ENCODE peak calls at places on chromosomes 6 and 20, in eight cellular contexts. B, K, J, S, E, D, H and V are unnamed samples.

GRCh38 chr6:84769247-84769646 is 4.8 kb upstream of the TBX18 start:
- DNase-seq in E (peak), J (no peak), K (no peak), B (no peak), S (no peak), D (no peak), H (peak), V (no peak)

GRCh38 chr20:39081255-39081654 is 119.1 kb downstream of the DHX35 start:
- DNase-seq in J (peak), H (peak), B (no peak), S (peak), K (peak), E (peak), D (peak), V (peak)

GRCh38 chr6:93721386-93722048 is 302.2 kb upstream of the EPHA7 start:
- DNase-seq in E (peak), H (peak), B (no peak), S (peak), D (peak), J (no peak), K (no peak), V (no peak)

GRCh38 chr6:144055121-144055931 is 40.0 kb downstream of the SF3B5 start:
- DNase-seq in E (no peak), J (peak), S (peak), D (peak), B (no peak), H (no peak), K (peak), V (no peak)

GRCh38 chr20:21519136-21519584 is 5.3 kb upstream of the NKX2-2 start:
- DNase-seq in B (no peak), S (no peak), K (no peak), J (no peak), D (no peak), E (no peak), H (no peak), V (no peak)

GRCh38 chr20:6623989-6624388 is 143.5 kb upstream of the BMP2 start:
- DNase-seq in B (no peak), J (no peak), S (no peak), K (no peak), D (no peak), E (no peak), H (no peak), V (no peak)

GRCh38 chr20:51348866-51349265 is 193.7 kb downstream of the NFATC2 start:
- DNase-seq in B (peak), K (no peak), D (no peak), E (no peak), S (peak), H (no peak), J (no peak), V (no peak)

GRCh38 chr6:11207199-11207968 is 25.1 kb downstream of the NEDD9 start:
- DNase-seq in H (peak), S (peak), J (no peak), D (peak), B (peak), E (peak), K (no peak), V (no peak)

GRCh38 chr6:7866531-7866930 is 44.1 kb downstream of the TXNDC5 start:
- DNase-seq in D (no peak), E (no peak), S (no peak), J (no peak), H (no peak), B (no peak), K (no peak), V (no peak)

GRCh38 chr20:9338101-9338500 is 176.3 kb upstream of the LAMP5 start:
- DNase-seq in J (no peak), B (no peak), H (no peak), D (no peak), K (no peak), S (no peak), E (no peak), V (no peak)

GRCh38 chr6:345747-346388 is 45.7 kb upstream of the IRF4 start:
- DNase-seq in K (no peak), S (no peak), B (no peak), D (no peak), J (no peak), H (no peak), E (peak), V (no peak)

GRCh38 chr6:30981942-30982772 is 1.4 kb upstream of the MUC21 start:
- DNase-seq in E (peak), J (no peak), B (no peak), S (peak), K (no peak), D (no peak), H (peak), V (peak)

GRCh38 chr20:17542993-17543412 is 11.8 kb upstream of the BFSP1 start:
- DNase-seq in E (peak), B (no peak), J (no peak), K (no peak), D (no peak), H (no peak), S (peak), V (no peak)

GRCh38 chr6:28315628-28316027 is 20.3 kb downstream of the ZSCAN31 start:
- DNase-seq in S (peak), D (no peak), B (no peak), J (no peak), E (no peak), H (no peak), K (no peak), V (no peak)

GRCh38 chr20:32285621-32286334 is 8.3 kb downstream of the KIF3B start:
- DNase-seq in J (peak), B (no peak), K (no peak), H (no peak), S (peak), D (no peak), E (no peak), V (peak)

GRCh38 chr6:21666788-21667681 is 73.5 kb downstream of the SOX4 start:
- DNase-seq in S (no peak), J (no peak), B (no peak), K (no peak), E (peak), H (peak), D (no peak), V (no peak)

GRCh38 chr6:138597336-138597735 is 98.0 kb upstream of the NHSL1 start:
- DNase-seq in H (no peak), E (peak), D (no peak), B (no peak), K (no peak), S (no peak), J (no peak), V (no peak)

GRCh38 chr20:19288061-19288460 is 75.6 kb downstream of the SLC24A3 start:
- DNase-seq in S (peak), E (no peak), H (no peak), B (no peak), K (no peak), J (no peak), D (no peak), V (no peak)

GRCh38 chr20:22453244-22454080 is 130.9 kb downstream of the FOXA2 start:
- DNase-seq in E (peak), D (no peak), H (peak), K (no peak), J (no peak), B (no peak), S (peak), V (no peak)

GRCh38 chr20:11849270-11849920 is 68.3 kb upstream of the BTBD3 start:
- DNase-seq in B (no peak), D (no peak), H (no peak), E (peak), K (no peak), J (no peak), S (no peak), V (no peak)

GRCh38 chr20:4795394-4795793 is 73.7 kb downstream of the PRND start:
- DNase-seq in H (peak), E (peak), B (peak), J (no peak), K (no peak), S (peak), D (no peak), V (peak)

GRCh38 chr6:111632468-111633247 is 27.0 kb upstream of the TRAF3IP2 start:
- DNase-seq in J (no peak), K (no peak), H (no peak), E (no peak), S (no peak), B (no peak), D (no peak), V (peak)

GRCh38 chr6:159512104-159512503 is 180.9 kb downstream of the SOD2 start:
- DNase-seq in K (no peak), E (no peak), B (no peak), S (no peak), D (no peak), J (no peak), H (no peak), V (no peak)